ENCODE peak calls at places on chromosomes 11 and 22, in ten cellular contexts. T is BE2C, E is cardiac fibroblast, J is astrocyte of the spinal cord, Q is fibroblast of lung, H is GM23338, W is AG04449, C is upper lobe of right lung, A is foreskin fibroblast, M is AG10803. U is an unnamed sample.
A peak's percentile ranks its signal among the peaks of the same experiment; 100 is the strongest.

GRCh38 chr22:39645532-39645931 is 75.0 kb downstream of the CACNA1I start:
- DNase-seq in J (no peak), T (no peak), W (no peak), H (no peak), C (no peak), Q (no peak), M (no peak), E (no peak), A (no peak), U (no peak)

GRCh38 chr11:65809496-65809895 is 22.6 kb downstream of the OVOL1 start:
- DNase-seq in E (no peak), A (no peak), T (no peak), M (no peak), J (no peak), C (no peak), Q (no peak), H (no peak), W (no peak), U (no peak)

GRCh38 chr11:94423467-94423866 is 22.2 kb upstream of the GPR83 start:
- DNase-seq in Q (no peak), H (no peak), J (no peak), C (no peak), E (no peak), W (no peak), T (no peak), A (no peak), M (no peak), U (no peak)

GRCh38 chr11:8326337-8326736 is 62.7 kb upstream of the LMO1 start:
- DNase-seq in E (no peak), Q (no peak), T (no peak), W (no peak), H (no peak), M (no peak), A (no peak), J (no peak), C (no peak), U (no peak)

GRCh38 chr11:125433454-125434121 is 62.5 kb downstream of the FEZ1 start:
- DNase-seq in A (peak; percentile 44), T (peak; percentile 45), H (peak; percentile 89), M (peak; percentile 59), W (no peak), E (peak; percentile 68), Q (peak; percentile 55), J (peak; percentile 58), C (no peak), U (peak; percentile 7)

GRCh38 chr11:47259178-47259977 is 1.6 kb downstream of the NR1H3 start:
- DNase-seq in Q (no peak), W (no peak), A (peak; percentile 32), J (peak; percentile 35), E (peak; percentile 63), M (peak; percentile 31), T (peak; percentile 48), H (peak; percentile 87), C (no peak), U (no peak)

GRCh38 chr11:133355095-133355494 is 177.2 kb downstream of the OPCML start:
- DNase-seq in E (no peak), A (no peak), W (no peak), C (no peak), J (no peak), T (no peak), H (no peak), Q (no peak), M (no peak), U (no peak)

GRCh38 chr11:69138265-69138664 is 17.5 kb upstream of the SMIM38 start:
- DNase-seq in W (no peak), H (no peak), A (no peak), M (peak; percentile 73), Q (peak; percentile 91), E (peak; percentile 72), C (peak; percentile 34), T (no peak), J (peak; percentile 73), U (peak; percentile 25)

GRCh38 chr11:69154211-69154913 is 1.4 kb upstream of the SMIM38 start:
- DNase-seq in C (peak; percentile 33), H (no peak), J (no peak), M (no peak), W (no peak), E (no peak), Q (no peak), A (no peak), T (no peak), U (no peak)

GRCh38 chr11:64751580-64751979 is 7.6 kb upstream of the RASGRP2 start:
- DNase-seq in Q (no peak), J (no peak), C (no peak), A (no peak), T (no peak), W (no peak), M (no peak), H (no peak), E (no peak), U (no peak)

DNA sequence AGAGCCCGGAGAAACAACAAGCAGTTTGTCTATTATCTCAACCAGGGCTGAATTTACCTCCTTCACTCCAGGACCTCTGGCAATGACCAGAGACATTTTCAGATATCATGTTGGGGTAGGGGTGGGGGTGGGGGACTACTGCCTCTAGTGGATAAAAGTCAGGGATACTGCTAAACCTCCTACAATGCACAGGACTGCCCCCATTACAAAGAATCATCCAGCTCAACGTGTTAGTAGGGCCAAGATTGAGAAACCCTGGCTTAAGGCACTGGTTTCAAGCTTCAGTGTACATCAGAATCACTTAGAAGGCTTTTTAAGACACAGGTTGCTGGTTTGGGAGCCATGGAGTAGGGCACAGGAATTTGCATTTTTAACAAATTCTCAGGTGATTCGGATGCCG is 124.0 kb downstream of the APIP start:
- DNase-seq in Q (no peak), T (no peak), A (no peak), W (no peak), C (no peak), J (no peak), M (no peak), H (peak; percentile 44), E (no peak), U (no peak)
- TF ChIP-seq CTCF in Q (no peak), T (no peak), A (no peak), W (no peak), C (no peak), J (no peak), M (no peak), H (peak; percentile 15), E (no peak), U (peak; percentile 10)

GRCh38 chr11:96339704-96340554 is 3.1 kb downstream of the MAML2 start:
- DNase-seq in C (no peak), H (no peak), T (no peak), E (peak; percentile 34), Q (peak; percentile 72), W (no peak), M (peak; percentile 38), J (peak; percentile 52), A (no peak), U (no peak)
- H3K4me3 ChIP-seq in C (peak overlapping the region; percentile 80), H (no peak overlapping the region), T (no peak overlapping the region), E (peak overlapping the region; percentile 65), Q (peak overlapping the region; percentile 86), W (peak overlapping the region; percentile 81), M (peak overlapping the region; percentile 63), J (peak overlapping the region; percentile 86), A (peak overlapping the region; percentile 86), U (peak overlapping the region; percentile 66)

GRCh38 chr22:37982151-37982838 is 2.1 kb downstream of the SOX10 start:
- DNase-seq in E (no peak), A (no peak), W (no peak), T (no peak), H (no peak), Q (no peak), J (no peak), M (no peak), C (no peak), U (no peak)

GRCh38 chr22:37985050-37985585 is 763 bp upstream of the SOX10 start:
- DNase-seq in Q (no peak), A (no peak), J (no peak), E (no peak), H (no peak), M (no peak), T (no peak), W (no peak), C (no peak), U (no peak)

GRCh38 chr22:37981282-37982011 is 2.9 kb downstream of the SOX10 start:
- DNase-seq in C (no peak), W (no peak), T (no peak), E (no peak), H (no peak), Q (no peak), M (no peak), A (no peak), J (no peak), U (no peak)

GRCh38 chr22:37983860-37984791 is at the start of gene SOX10:
- DNase-seq in J (no peak), E (no peak), H (peak; percentile 67), T (no peak), A (no peak), C (no peak), W (no peak), M (no peak), Q (no peak), U (no peak)

GRCh38 chr22:37982938-37983859 is 1.2 kb downstream of the SOX10 start:
- DNase-seq in J (no peak), M (no peak), H (peak; percentile 87), C (no peak), E (no peak), Q (no peak), W (no peak), T (no peak), A (no peak), U (no peak)
- TF ChIP-seq CTCF in J (peak; percentile 39), M (no peak), H (peak; percentile 93), C (peak; percentile 23), E (no peak), Q (no peak), W (peak; percentile 3), T (peak; percentile 4), A (peak; percentile 2), U (peak; percentile 55)

GRCh38 chr22:49948958-49949913 is 11.3 kb upstream of the PIM3 start:
- DNase-seq in J (no peak), H (no peak), A (no peak), C (peak; percentile 96), W (no peak), Q (no peak), M (no peak), E (no peak), T (no peak), U (no peak)

GRCh38 chr22:49948116-49948515 is 12.5 kb upstream of the PIM3 start:
- DNase-seq in W (no peak), E (no peak), T (no peak), H (no peak), C (no peak), Q (no peak), J (no peak), A (no peak), M (no peak), U (no peak)

GRCh38 chr22:49948573-49948957 is 12.0 kb upstream of the PIM3 start:
- DNase-seq in H (no peak), W (no peak), A (no peak), E (no peak), T (no peak), M (no peak), Q (no peak), C (no peak), J (no peak), U (no peak)

GRCh38 chr22:49946612-49947295 is 13.8 kb upstream of the PIM3 start:
- DNase-seq in H (no peak), C (no peak), T (no peak), E (no peak), J (no peak), M (no peak), Q (no peak), A (no peak), W (no peak), U (no peak)

DNA sequence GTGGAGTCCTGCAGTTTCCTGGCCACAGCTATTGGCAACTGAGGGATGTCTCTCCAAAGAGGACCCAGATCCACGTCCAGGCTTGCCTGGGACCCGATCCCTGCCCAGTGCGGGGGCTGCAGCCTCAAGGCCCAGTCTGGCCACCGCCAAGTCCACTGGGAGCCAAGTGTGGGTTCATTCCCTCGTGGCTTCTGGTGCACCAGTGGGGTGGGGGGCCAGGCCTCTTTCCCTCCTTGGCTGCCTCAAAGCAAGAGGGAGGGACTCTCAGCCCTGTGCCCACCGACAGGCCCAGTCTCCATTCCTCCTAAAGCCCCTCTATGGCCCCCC is 13.3 kb upstream of the PIM3 start:
- DNase-seq in M (no peak), E (no peak), C (no peak), Q (no peak), T (no peak), J (no peak), H (no peak), A (no peak), W (no peak), U (no peak)
- H3K4me3 ChIP-seq in M (no peak overlapping the region), E (no peak overlapping the region), C (peak overlapping the region; percentile 49), Q (no peak overlapping the region), T (no peak overlapping the region), J (no peak overlapping the region), H (no peak overlapping the region), A (no peak overlapping the region), W (no peak overlapping the region), U (no peak overlapping the region)